ENCODE peak calls at places on chromosomes 2 and 18, in four cellular contexts. K is H1, F is HepG2, O is GM12878. G is an unnamed sample.

GRCh38 chr2:103789716-103790085 is 1027.9 kb downstream of the TMEM182 start:
- DNase-seq in O (no peak), F (no peak), K (no peak), G (no peak)

GRCh38 chr2:166610180-166610919 is 116.3 kb upstream of the SCN7A start:
- DNase-seq in K (no peak), O (no peak), F (no peak), G (no peak)

GRCh38 chr2:73111300-73112025 is 1.3 kb downstream of the RAB11FIP5 start:
- DNase-seq in K (no peak), O (no peak), F (peak; percentile 35), G (peak; percentile 45)

GRCh38 chr2:10619643-10620042 is 70.1 kb downstream of the NOL10 start:
- DNase-seq in F (no peak), O (no peak), K (no peak), G (no peak)

GRCh38 chr2:125227843-125228392 is 1202.8 kb downstream of the CNTNAP5 start:
- DNase-seq in K (no peak), O (no peak), F (no peak), G (no peak)

GRCh38 chr2:227456772-227457171 is 15.2 kb upstream of the AGFG1 start:
- DNase-seq in K (no peak), O (no peak), F (no peak), G (no peak)

GRCh38 chr18:9817725-9818422 is 67.9 kb upstream of the TXNDC2 start:
- DNase-seq in F (no peak), O (no peak), K (no peak), G (no peak)

GRCh38 chr2:130808482-130809268 is 28.0 kb upstream of the ARHGEF4 start:
- DNase-seq in O (no peak), K (no peak), F (no peak), G (no peak)

GRCh38 chr2:211133766-211134165 is 577.4 kb downstream of the CPS1 start:
- DNase-seq in F (no peak), O (no peak), K (no peak), G (no peak)

GRCh38 chr18:78801011-78801410 is 178.6 kb upstream of the SALL3 start:
- DNase-seq in F (no peak), O (no peak), K (no peak), G (no peak)

GRCh38 chr2:50395510-50396300 is 636.2 kb downstream of the NRXN1 start:
- DNase-seq in K (no peak), F (no peak), O (no peak), G (no peak)

GRCh38 chr2:11248-11941 is 34.9 kb downstream of the FAM110C start:
- DNase-seq in K (peak; percentile 88), O (no peak), F (peak; percentile 78), G (peak; percentile 17)

GRCh38 chr2:51960846-51961335 is 929.0 kb upstream of the NRXN1 start:
- DNase-seq in O (no peak), K (no peak), F (no peak), G (no peak)

GRCh38 chr2:1990724-1991123 is 246.4 kb upstream of the PXDN start:
- DNase-seq in K (no peak), O (no peak), F (no peak), G (no peak)

GRCh38 chr2:65630643-65631042 is 198.2 kb upstream of the SPRED2 start:
- DNase-seq in F (no peak), O (no peak), K (no peak), G (peak; percentile 14)

GRCh38 chr2:28049416-28049815 is 158.9 kb downstream of the BABAM2 start:
- DNase-seq in K (no peak), F (no peak), O (no peak), G (no peak)

GRCh38 chr2:174659069-174659900 is 61.7 kb upstream of the WIPF1 start:
- DNase-seq in F (no peak), K (no peak), O (no peak), G (no peak)

GRCh38 chr18:59691046-59691395 is 6.2 kb downstream of the CCBE1 start:
- DNase-seq in K (no peak), O (no peak), F (no peak), G (no peak)

GRCh38 chr2:220259656-220260055 is 632.2 kb downstream of the SLC4A3 start:
- DNase-seq in K (no peak), F (no peak), O (no peak), G (no peak)

GRCh38 chr2:108820439-108820838 is 33.9 kb downstream of the CCDC138 start:
- DNase-seq in O (no peak), F (no peak), K (no peak), G (no peak)

GRCh38 chr2:109582928-109583895 is 30.6 kb downstream of the SEPTIN10 start:
- DNase-seq in K (no peak), F (no peak), O (peak; percentile 45), G (no peak)

GRCh38 chr2:176814740-176815367 is 397.7 kb upstream of the HNRNPA3 start:
- DNase-seq in K (no peak), O (peak; percentile 8), F (peak; percentile 10), G (peak; percentile 39)

DNA sequence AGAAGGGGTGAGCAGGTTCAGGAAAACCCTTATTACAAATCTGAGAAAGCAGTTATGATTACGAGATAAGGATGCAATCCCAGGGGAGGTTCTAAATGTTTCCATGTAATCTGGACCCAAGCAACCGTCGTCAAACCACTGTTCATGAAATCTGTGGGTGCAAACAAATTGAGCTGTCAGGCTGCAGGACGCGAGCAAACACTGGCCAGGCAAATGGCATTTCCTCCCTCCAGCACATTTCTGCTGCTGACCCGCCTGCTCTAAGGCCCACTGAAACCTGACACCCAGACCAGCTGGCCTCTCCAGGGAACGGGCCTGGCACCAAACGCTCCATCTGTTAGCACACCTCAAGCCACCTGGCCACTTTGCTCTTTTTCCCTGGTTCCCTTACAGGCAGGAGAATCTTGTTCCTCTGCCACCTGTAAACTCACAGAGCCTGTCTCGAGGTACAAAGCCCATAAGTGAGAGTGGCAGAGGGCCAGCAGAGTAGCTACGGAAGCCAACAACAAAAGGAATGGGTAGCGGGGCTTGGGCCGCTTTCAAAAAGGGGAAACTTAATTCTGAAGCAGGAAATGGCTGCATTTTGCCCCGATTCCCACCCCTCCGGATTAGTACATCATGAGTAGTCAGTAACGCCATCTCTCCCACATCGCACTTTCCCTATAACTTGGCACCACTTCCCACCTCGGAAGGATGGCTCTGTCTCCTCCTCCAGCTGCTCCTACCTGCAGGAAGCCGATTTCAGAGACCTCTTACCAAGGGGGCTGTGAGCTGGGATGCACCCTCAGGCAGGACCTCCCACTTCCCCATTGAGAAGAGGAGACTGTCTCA is 26.4 kb downstream of the CRACDL start:
- DNase-seq in F (peak; percentile 82), K (peak; percentile 38), O (no peak), G (no peak)
- TF ChIP-seq CBX5 in F (peak; percentile 83), K (no peak), O (no peak), G (no peak)

GRCh38 chr2:105409717-105410116 is 10.9 kb upstream of the FHL2 start:
- DNase-seq in K (no peak), F (no peak), O (no peak), G (no peak)
- TF ChIP-seq SIN3A in K (no peak), F (no peak), O (no peak), G (no peak)

GRCh38 chr2:238257786-238258700 is 18.2 kb upstream of the HES6 start:
- DNase-seq in K (no peak), O (no peak), F (no peak), G (no peak)
- TF ChIP-seq KDM1A in K (no peak), O (no peak), F (no peak), G (no peak)

GRCh38 chr18:28013064-28013463 is 163.9 kb downstream of the CDH2 start:
- DNase-seq in K (no peak), F (peak; percentile 13), O (no peak), G (no peak)
- TF ChIP-seq CBX5 in K (no peak), F (no peak), O (no peak), G (no peak)

DNA sequence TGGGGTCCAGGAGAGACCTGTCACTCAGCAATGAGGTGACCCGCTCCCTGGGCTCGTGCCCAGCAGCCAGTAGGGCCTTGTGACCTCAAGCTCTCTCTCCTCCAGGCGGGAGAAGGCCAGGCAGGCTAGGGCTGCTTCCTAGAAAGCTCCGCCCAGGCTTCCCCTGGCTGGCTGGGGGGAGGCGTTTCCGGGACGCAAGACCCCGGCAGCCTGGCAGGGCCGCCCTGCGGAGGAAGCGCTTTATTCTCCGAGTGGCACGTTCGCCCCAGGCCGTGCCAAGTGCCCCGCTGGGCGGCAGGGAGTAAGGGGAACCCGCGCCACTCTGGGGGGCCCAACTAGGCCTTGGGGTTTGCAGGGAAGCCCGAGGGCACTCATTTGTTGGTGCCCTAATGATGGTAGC is 21.2 kb upstream of the EPAS1 start:
- DNase-seq in O (no peak), K (no peak), F (no peak), G (no peak)
- TF ChIP-seq SIN3A in O (no peak), K (no peak), F (no peak), G (no peak)

GRCh38 chr2:54629914-54630609 is 93.4 kb upstream of the EML6 start:
- DNase-seq in K (no peak), O (peak; percentile 40), F (peak; percentile 81), G (no peak)
- TF ChIP-seq KDM1A in K (no peak), O (no peak), F (no peak), G (no peak)

GRCh38 chr2:236715077-236715476 is 145.5 kb downstream of the ACKR3 start:
- DNase-seq in F (no peak), K (no peak), O (no peak), G (no peak)
- TF ChIP-seq CBX5 in F (no peak), K (no peak), O (no peak), G (no peak)